ENCODE peak calls at places on chromosomes 4 and X, in seven cellular contexts. I is CD8-positive, alpha-beta memory T cell; Y is anterior cingulate cortex; E is AG04449; Z is AG10803; T is fibroblast of pulmonary artery; B is breast epithelium. K is an unnamed sample.

GRCh38 chrX:40253770-40254169 is 156.0 kb upstream of the BCOR start:
- DNase-seq in I (no peak), Y (no peak), E (no peak), Z (no peak), T (no peak), B (no peak), K (no peak)

GRCh38 chr4:69322055-69322454 is 41.8 kb downstream of the UGT2B28 start:
- DNase-seq in I (no peak), Y (no peak), E (no peak), Z (no peak), T (peak), B (no peak), K (peak)

GRCh38 chr4:70901607-70901983 is 574 bp upstream of the MOB1B start:
- DNase-seq in I (no peak), Y (no peak), E (no peak), Z (no peak), T (no peak), B (no peak), K (no peak)

GRCh38 chrX:69357293-69357692 is 146.8 kb upstream of the NALF2 start:
- DNase-seq in I (no peak), Y (no peak), E (no peak), Z (no peak), T (no peak), B (no peak), K (no peak)

GRCh38 chr4:174387721-174388120 is 104.0 kb downstream of the CEP44 start:
- DNase-seq in I (no peak), Y (no peak), E (no peak), Z (no peak), T (no peak), B (no peak), K (no peak)

GRCh38 chr4:113131146-113131545 is 81.7 kb downstream of the ANK2 start:
- DNase-seq in I (no peak), Y (no peak), E (no peak), Z (no peak), T (no peak), B (no peak), K (no peak)

GRCh38 chr4:88599714-88600113 is 7.4 kb downstream of the HERC3 start:
- DNase-seq in I (no peak), Y (no peak), E (no peak), Z (no peak), T (no peak), B (no peak), K (no peak)

GRCh38 chrX:20060961-20061868 is 55.5 kb downstream of the MAP7D2 start:
- DNase-seq in I (no peak), Y (no peak), E (no peak), Z (no peak), T (no peak), B (no peak), K (no peak)

GRCh38 chr4:156976147-156976546 is 4.5 kb upstream of the PDGFC start:
- DNase-seq in I (no peak), Y (no peak), E (no peak), Z (peak), T (peak), B (no peak), K (peak)

GRCh38 chrX:15790766-15791380 is 589 bp downstream of the ZRSR2 start:
- DNase-seq in I (no peak), Y (no peak), E (no peak), Z (peak), T (peak), B (no peak), K (peak)

GRCh38 chr4:3276961-3277360 is 15.9 kb upstream of the RGS12 start:
- DNase-seq in I (no peak), Y (peak), E (no peak), Z (peak), T (peak), B (peak), K (peak)

GRCh38 chr4:88818650-88819470 is 121.2 kb upstream of the NAP1L5 start:
- DNase-seq in I (peak), Y (peak), E (no peak), Z (peak), T (peak), B (no peak), K (peak)

GRCh38 chr4:46894841-46895240 is 14.2 kb downstream of the COX7B2 start:
- DNase-seq in I (no peak), Y (no peak), E (no peak), Z (no peak), T (no peak), B (no peak), K (no peak)

GRCh38 chr4:8289956-8290700 is 20.6 kb downstream of the HTRA3 start:
- DNase-seq in I (peak), Y (no peak), E (no peak), Z (no peak), T (no peak), B (no peak), K (no peak)

GRCh38 chr4:37661643-37662221 is 24.4 kb downstream of the RELL1 start:
- DNase-seq in I (no peak), Y (no peak), E (no peak), Z (peak), T (no peak), B (no peak), K (peak)

GRCh38 chrX:55312655-55313054 is 47.9 kb upstream of the PAGE3 start:
- DNase-seq in I (no peak), Y (no peak), E (no peak), Z (no peak), T (no peak), B (no peak), K (no peak)

GRCh38 chrX:108029928-108030711 is 14.7 kb upstream of the VSIG1 start:
- DNase-seq in I (no peak), Y (no peak), E (no peak), Z (no peak), T (no peak), B (no peak), K (no peak)

GRCh38 chrX:49186125-49187027 is at the start of gene PRICKLE3:
- DNase-seq in I (peak), Y (peak), E (no peak), Z (peak), T (peak), B (peak), K (peak)

GRCh38 chrX:10235851-10236250 is 79.1 kb downstream of the CLCN4 start:
- DNase-seq in I (no peak), Y (no peak), E (peak), Z (peak), T (peak), B (no peak), K (peak)

GRCh38 chr4:168380290-168380689 is 61.7 kb upstream of the DDX60 start:
- DNase-seq in I (no peak), Y (no peak), E (no peak), Z (no peak), T (no peak), B (no peak), K (no peak)

GRCh38 chr4:28916585-28916984 is 1803.6 kb upstream of the PCDH7 start:
- DNase-seq in I (no peak), Y (no peak), E (no peak), Z (no peak), T (no peak), B (no peak), K (no peak)

GRCh38 chrX:108139303-108139702 is 47.7 kb downstream of the ATG4A start:
- DNase-seq in I (no peak), Y (no peak), E (no peak), Z (no peak), T (peak), B (no peak), K (no peak)